ENCODE peak calls at places on chromosomes 5 and 9, in eight cellular contexts. Y, U, C, T, M, O, K and L are unnamed samples.

GRCh38 chr5:150075233-150075632 is 11.1 kb downstream of the CSF1R start:
- DNase-seq in Y (no peak), U (no peak), C (peak), T (no peak), M (no peak), O (peak), K (peak), L (no peak)

GRCh38 chr5:149961186-149961685 is 678 bp downstream of the SLC26A2 start:
- DNase-seq in Y (no peak), U (no peak), C (no peak), T (peak), M (no peak), O (no peak), K (no peak), L (peak)

GRCh38 chr5:77518304-77518703 is 26.2 kb upstream of the WDR41 start:
- DNase-seq in Y (no peak), U (no peak), C (no peak), T (peak), M (no peak), O (no peak), K (no peak), L (peak)

GRCh38 chr9:17613723-17614122 is 34.9 kb downstream of the SH3GL2 start:
- DNase-seq in Y (no peak), U (no peak), C (no peak), T (peak), M (no peak), O (no peak), K (no peak), L (peak)

GRCh38 chr9:105697871-105698270 is 3.5 kb downstream of the TMEM38B start:
- DNase-seq in Y (no peak), U (no peak), C (no peak), T (peak), M (no peak), O (no peak), K (no peak), L (no peak)

GRCh38 chr5:67156976-67157583 is 39.5 kb downstream of the CD180 start:
- DNase-seq in Y (no peak), U (no peak), C (no peak), T (peak), M (peak), O (no peak), K (no peak), L (peak)

GRCh38 chr5:54021413-54022155 is 288.8 kb downstream of the ARL15 start:
- DNase-seq in Y (no peak), U (no peak), C (no peak), T (peak), M (no peak), O (no peak), K (no peak), L (peak)

GRCh38 chr9:136590788-136591187 is 44.9 kb upstream of the NOTCH1 start:
- DNase-seq in Y (no peak), U (no peak), C (no peak), T (no peak), M (no peak), O (no peak), K (no peak), L (no peak)

GRCh38 chr9:83012578-83013260 is 50.2 kb downstream of the RASEF start:
- DNase-seq in Y (no peak), U (no peak), C (no peak), T (no peak), M (peak), O (no peak), K (no peak), L (peak)

GRCh38 chr5:59660737-59661136 is 232.8 kb downstream of the PDE4D start:
- DNase-seq in Y (no peak), U (no peak), C (no peak), T (peak), M (no peak), O (no peak), K (no peak), L (peak)

GRCh38 chr5:138353550-138353893 is 1.0 kb downstream of the KDM3B start:
- DNase-seq in Y (no peak), U (no peak), C (no peak), T (no peak), M (no peak), O (no peak), K (no peak), L (peak)

GRCh38 chr9:117414906-117415583 is at the start of gene ASTN2:
- DNase-seq in Y (no peak), U (no peak), C (no peak), T (no peak), M (no peak), O (no peak), K (peak), L (no peak)

GRCh38 chr9:18347381-18348084 is 126.4 kb upstream of the ADAMTSL1 start:
- DNase-seq in Y (no peak), U (no peak), C (no peak), T (peak), M (no peak), O (no peak), K (no peak), L (peak)

GRCh38 chr5:122163151-122164069 is 34.1 kb downstream of the ZNF474 start:
- DNase-seq in Y (no peak), U (no peak), C (no peak), T (peak), M (peak), O (no peak), K (no peak), L (peak)

GRCh38 chr9:93501406-93501805 is 48.0 kb upstream of the FAM120AOS start:
- DNase-seq in Y (no peak), U (no peak), C (no peak), T (peak), M (no peak), O (no peak), K (no peak), L (peak)

GRCh38 chr9:93967020-93967803 is 12.1 kb upstream of the BARX1 start:
- DNase-seq in Y (no peak), U (no peak), C (no peak), T (no peak), M (no peak), O (peak), K (no peak), L (no peak)

GRCh38 chr5:78903936-78904335 is 81.2 kb downstream of the ARSB start:
- DNase-seq in Y (no peak), U (no peak), C (no peak), T (peak), M (no peak), O (no peak), K (no peak), L (peak)

GRCh38 chr5:174204914-174205313 is 159.4 kb downstream of the NSG2 start:
- DNase-seq in Y (peak), U (no peak), C (no peak), T (no peak), M (no peak), O (no peak), K (peak), L (no peak)

GRCh38 chr5:124453221-124454032 is 293.0 kb downstream of the ZNF608 start:
- DNase-seq in Y (no peak), U (no peak), C (no peak), T (peak), M (peak), O (no peak), K (no peak), L (peak)

DNA sequence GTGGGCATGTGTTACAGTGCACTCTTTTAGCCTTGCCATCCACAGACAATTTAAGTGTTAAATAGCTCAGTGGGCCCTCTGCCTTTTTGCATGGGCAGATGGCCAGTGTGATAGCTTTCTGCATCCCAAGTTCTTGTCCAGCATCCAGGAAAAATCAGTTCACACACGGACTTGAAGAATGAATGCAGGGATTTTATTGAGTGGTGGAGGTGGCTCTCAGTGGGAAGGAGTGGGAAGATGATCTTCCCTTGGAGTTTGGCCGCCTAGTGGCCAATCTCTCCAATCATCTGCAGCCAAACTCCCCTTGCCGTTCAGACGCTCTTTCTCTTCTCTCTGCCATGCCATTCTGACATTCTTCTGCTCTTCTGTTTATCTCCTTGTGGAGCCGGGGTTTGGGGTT is 322.4 kb upstream of the GRAMD2B start:
- DNase-seq in Y (no peak), U (no peak), C (no peak), T (peak), M (no peak), O (no peak), K (no peak), L (peak)
- TF ChIP-seq CTCF in Y (no peak), U (peak), C (no peak), T (peak), M (peak), O (no peak), K (peak), L (peak)

GRCh38 chr5:110785356-110785755 is 46.5 kb downstream of the SLC25A46 start:
- DNase-seq in Y (no peak), U (no peak), C (no peak), T (peak), M (no peak), O (no peak), K (no peak), L (peak)
- H3K4me3 ChIP-seq in Y (no peak), U (no peak), C (no peak), T (no peak), M (no peak), O (no peak), K (no peak), L (no peak)

GRCh38 chr5:43020294-43020711 is 19.8 kb downstream of the ANXA2R start:
- DNase-seq in Y (no peak), U (no peak), C (no peak), T (no peak), M (no peak), O (peak), K (no peak), L (no peak)
- TF ChIP-seq CTCF in Y (no peak), U (peak), C (no peak), T (no peak), M (peak), O (no peak), K (no peak), L (no peak)

DNA sequence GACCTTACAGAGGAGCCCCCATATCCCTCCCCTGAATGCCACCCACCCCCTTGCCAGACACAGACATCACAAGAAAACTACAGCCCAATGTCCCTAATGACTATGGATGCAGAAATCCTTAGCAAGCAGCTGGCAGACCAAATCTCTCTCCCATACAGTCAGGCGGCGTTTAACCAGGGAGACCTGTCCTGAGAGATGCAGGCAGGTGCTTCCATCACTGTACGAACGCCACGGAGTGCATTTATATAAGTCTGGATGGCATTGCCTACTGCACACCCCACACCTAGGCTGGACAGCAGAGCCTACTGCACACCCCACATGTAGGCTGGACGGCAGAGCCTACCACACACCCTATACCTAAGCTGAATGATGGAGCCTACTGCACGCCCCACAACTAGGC is 34.4 kb upstream of the SARDH start:
- DNase-seq in Y (peak), U (peak), C (peak), T (no peak), M (no peak), O (peak), K (no peak), L (no peak)
- H3K4me3 ChIP-seq in Y (no peak), U (no peak), C (no peak), T (no peak), M (no peak), O (no peak), K (no peak), L (no peak)

GRCh38 chr5:168179185-168179584 is 112.3 kb upstream of the WWC1 start:
- DNase-seq in Y (no peak), U (no peak), C (no peak), T (no peak), M (no peak), O (no peak), K (no peak), L (peak)

GRCh38 chr5:168176941-168177340 is 114.5 kb upstream of the WWC1 start:
- DNase-seq in Y (no peak), U (no peak), C (no peak), T (no peak), M (no peak), O (no peak), K (no peak), L (no peak)

GRCh38 chr5:168176251-168176650 is 115.2 kb upstream of the WWC1 start:
- DNase-seq in Y (no peak), U (no peak), C (no peak), T (no peak), M (no peak), O (no peak), K (no peak), L (no peak)

GRCh38 chr5:168174376-168174775 is 117.1 kb upstream of the WWC1 start:
- DNase-seq in Y (no peak), U (no peak), C (no peak), T (no peak), M (no peak), O (no peak), K (no peak), L (no peak)

GRCh38 chr5:168177831-168178450 is 113.5 kb upstream of the WWC1 start:
- DNase-seq in Y (no peak), U (no peak), C (no peak), T (no peak), M (no peak), O (no peak), K (no peak), L (no peak)
- TF ChIP-seq CTCF in Y (no peak), U (no peak), C (no peak), T (no peak), M (no peak), O (no peak), K (no peak), L (no peak)

DNA sequence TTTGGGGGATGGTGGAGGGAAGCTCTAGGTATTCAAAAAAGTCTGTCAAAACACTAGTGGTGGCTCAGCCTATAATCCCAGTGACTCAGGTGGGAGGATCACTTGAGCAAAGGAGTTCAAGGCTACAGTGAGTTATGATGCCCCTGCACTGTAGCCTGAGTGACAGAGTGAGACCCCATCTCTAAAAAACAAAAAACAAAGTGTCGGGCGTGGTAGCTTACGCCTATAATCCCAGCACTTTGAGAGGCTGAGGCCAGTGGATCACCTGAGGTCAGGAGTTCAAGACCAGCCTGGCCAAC is 15.8 kb upstream of the SLC35D2 start:
- DNase-seq in Y (no peak), U (no peak), C (no peak), T (no peak), M (no peak), O (no peak), K (no peak), L (no peak)
- H3K4me3 ChIP-seq in Y (no peak), U (no peak), C (no peak), T (no peak), M (no peak), O (no peak), K (no peak), L (no peak)

GRCh38 chr5:73222173-73222572 is 49.2 kb downstream of the TMEM174 start:
- DNase-seq in Y (no peak), U (no peak), C (no peak), T (no peak), M (no peak), O (no peak), K (no peak), L (no peak)

GRCh38 chr5:73214921-73215490 is 42.0 kb downstream of the TMEM174 start:
- DNase-seq in Y (no peak), U (no peak), C (no peak), T (no peak), M (no peak), O (no peak), K (peak), L (no peak)

GRCh38 chr5:73215525-73215890 is 42.5 kb downstream of the TMEM174 start:
- DNase-seq in Y (no peak), U (no peak), C (no peak), T (peak), M (no peak), O (no peak), K (no peak), L (peak)

GRCh38 chr5:73215891-73216610 is 43.1 kb downstream of the TMEM174 start:
- DNase-seq in Y (peak), U (no peak), C (peak), T (peak), M (peak), O (peak), K (peak), L (peak)

GRCh38 chr5:73218552-73219171 is 45.7 kb downstream of the TMEM174 start:
- DNase-seq in Y (no peak), U (no peak), C (no peak), T (peak), M (no peak), O (no peak), K (no peak), L (peak)
- TF ChIP-seq CTCF in Y (no peak), U (peak), C (no peak), T (peak), M (peak), O (no peak), K (no peak), L (peak)

GRCh38 chr9:10835791-10836463 is 223.1 kb upstream of the PTPRD start:
- DNase-seq in Y (no peak), U (no peak), C (no peak), T (no peak), M (no peak), O (no peak), K (no peak), L (no peak)
- H3K4me3 ChIP-seq in Y (no peak), U (no peak), C (no peak), T (no peak), M (no peak), O (no peak), K (no peak), L (no peak)

DNA sequence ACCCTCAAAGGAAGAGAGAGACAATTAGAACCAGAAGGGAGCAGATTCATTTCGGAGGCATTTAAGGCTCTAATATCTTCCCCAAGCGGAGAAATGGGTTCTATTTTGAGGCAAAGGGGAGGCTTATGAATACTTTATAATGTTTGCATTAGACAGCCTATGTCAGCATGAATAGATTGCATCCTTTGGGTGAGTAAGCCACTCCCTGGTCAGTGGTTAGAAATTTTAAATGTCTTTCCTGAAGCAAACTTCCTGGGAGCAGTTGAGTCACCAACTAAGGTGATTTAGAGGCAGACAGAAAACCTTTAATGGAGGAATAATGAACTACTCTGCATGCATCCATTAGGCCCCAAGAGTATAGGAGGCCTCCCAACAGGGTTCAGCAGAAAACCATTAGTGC is 204.9 kb downstream of the ELAVL2 start:
- DNase-seq in Y (no peak), U (no peak), C (no peak), T (no peak), M (no peak), O (no peak), K (no peak), L (no peak)
- TF ChIP-seq CTCF in Y (no peak), U (no peak), C (no peak), T (no peak), M (no peak), O (no peak), K (no peak), L (no peak)

GRCh38 chr9:129889936-129890717 is 54.9 kb downstream of the USP20 start:
- DNase-seq in Y (no peak), U (no peak), C (no peak), T (no peak), M (no peak), O (peak), K (peak), L (no peak)
- H3K4me3 ChIP-seq in Y (no peak), U (no peak), C (no peak), T (no peak), M (no peak), O (no peak), K (peak), L (no peak)